ENCODE peak calls at places on chromosome X, in nine cellular contexts. M is body of pancreas; G is CD8-positive, alpha-beta T cell; T is fibroblast of lung; C is mucosa of descending colon; O is GM23248; R is HCT116; J is RWPE2; N is mammary epithelial cell. Y is an unnamed sample.

GRCh38 chrX:135536883-135537282 is 16.4 kb downstream of the INTS6L start:
- DNase-seq in M (no peak), G (no peak), T (no peak), C (no peak), O (no peak), R (no peak), J (no peak), N (no peak), Y (no peak)

GRCh38 chrX:154592505-154592904 is 7.6 kb downstream of the CTAG1A start:
- DNase-seq in M (no peak), G (no peak), T (no peak), C (no peak), O (no peak), R (no peak), J (no peak), N (no peak), Y (no peak)

GRCh38 chrX:46381630-46382029 is 163.6 kb downstream of the ZNF674 start:
- DNase-seq in M (no peak), G (peak; percentile 12), T (no peak), C (peak; percentile 32), O (peak; percentile 35), R (peak; percentile 8), J (no peak), N (peak; percentile 11), Y (no peak)

GRCh38 chrX:119647552-119648420 is 41.6 kb upstream of the NKRF start:
- DNase-seq in M (no peak), G (peak; percentile 37), T (no peak), C (no peak), O (no peak), R (no peak), J (no peak), N (no peak), Y (no peak)

GRCh38 chrX:108437354-108437753 is 868 bp downstream of the COL4A6 start:
- DNase-seq in M (no peak), G (no peak), T (no peak), C (no peak), O (peak; percentile 9), R (no peak), J (no peak), N (no peak), Y (no peak)

GRCh38 chrX:16712116-16712824 is at the start of gene CTPS2:
- DNase-seq in M (peak; percentile 75), G (peak; percentile 42), T (peak; percentile 61), C (peak; percentile 69), O (peak; percentile 75), R (no peak), J (peak; percentile 40), N (peak; percentile 62), Y (peak; percentile 84)

GRCh38 chrX:20361890-20362262 is 95.2 kb upstream of the RPS6KA3 start:
- DNase-seq in M (no peak), G (no peak), T (peak; percentile 54), C (no peak), O (peak; percentile 75), R (no peak), J (no peak), N (no peak), Y (no peak)

GRCh38 chrX:2707334-2707760 is 16.3 kb downstream of the CD99 start:
- DNase-seq in M (peak; percentile 32), G (peak; percentile 69), T (peak; percentile 86), C (peak; percentile 56), O (peak; percentile 98), R (peak; percentile 64), J (peak; percentile 96), N (peak; percentile 98), Y (peak; percentile 40)

GRCh38 chrX:27555514-27555913 is 34.6 kb upstream of the DCAF8L2 start:
- DNase-seq in M (no peak), G (no peak), T (peak; percentile 41), C (no peak), O (peak; percentile 1), R (no peak), J (no peak), N (peak; percentile 25), Y (no peak)

DNA sequence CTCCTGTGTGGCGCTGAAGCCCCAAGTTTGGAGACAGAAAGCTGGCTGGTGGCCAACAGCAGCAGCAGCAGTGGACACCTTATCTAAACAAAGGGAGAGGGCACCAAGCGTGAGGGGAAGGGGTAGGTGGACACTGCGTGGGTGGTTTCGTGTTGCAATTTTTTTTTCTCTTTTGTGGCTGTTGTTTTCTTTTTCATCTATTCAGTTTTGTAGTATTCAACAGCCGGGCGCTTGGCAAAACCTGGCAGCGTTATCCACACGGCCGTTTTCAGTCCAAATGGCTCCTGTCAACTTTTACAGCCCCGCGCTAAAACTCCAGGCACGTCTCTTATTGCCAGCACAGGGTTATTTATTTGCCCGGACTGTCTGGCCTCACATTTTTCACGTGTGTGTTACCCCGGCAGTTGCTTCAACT is 192.3 kb downstream of the BCOR start:
- DNase-seq in M (peak; percentile 53), G (no peak), T (peak; percentile 69), C (peak; percentile 60), O (no peak), R (no peak), J (no peak), N (no peak), Y (no peak)
- H3K4me1 ChIP-seq in M (peaks cover 16% of the 10 kb centered on the region), G (no peaks in the 10 kb centered on the region), T (peaks cover 13% of the 10 kb centered on the region), C (no peaks in the 10 kb centered on the region), O (peaks cover 20% of the 10 kb centered on the region), R (peaks cover 12% of the 10 kb centered on the region), J (peaks cover 29% of the 10 kb centered on the region), N (peaks cover 30% of the 10 kb centered on the region), Y (no peaks in the 10 kb centered on the region)

GRCh38 chrX:71996138-71996537 is 85.5 kb downstream of the NHSL2 start:
- DNase-seq in M (no peak), G (no peak), T (no peak), C (no peak), O (no peak), R (no peak), J (no peak), N (no peak), Y (no peak)
- H3K4me1 ChIP-seq in M (no peaks in the 10 kb centered on the region), G (peaks cover 16% of the 10 kb centered on the region), T (no peaks in the 10 kb centered on the region), C (no peaks in the 10 kb centered on the region), O (no peaks in the 10 kb centered on the region), R (no peaks in the 10 kb centered on the region), J (no peaks in the 10 kb centered on the region), N (peaks cover 8% of the 10 kb centered on the region), Y (peaks cover 4% of the 10 kb centered on the region)

GRCh38 chrX:140510306-140510676 is 5.4 kb upstream of the SOX3 start:
- DNase-seq in M (no peak), G (no peak), T (no peak), C (no peak), O (no peak), R (no peak), J (no peak), N (no peak), Y (no peak)

GRCh38 chrX:140507982-140508305 is 3.1 kb upstream of the SOX3 start:
- DNase-seq in M (no peak), G (no peak), T (no peak), C (no peak), O (peak; percentile 60), R (no peak), J (no peak), N (no peak), Y (no peak)

GRCh38 chrX:140510895-140511295 is 6.0 kb upstream of the SOX3 start:
- DNase-seq in M (no peak), G (no peak), T (no peak), C (no peak), O (no peak), R (no peak), J (no peak), N (no peak), Y (no peak)

GRCh38 chrX:140508958-140509357 is 4.1 kb upstream of the SOX3 start:
- DNase-seq in M (no peak), G (no peak), T (no peak), C (no peak), O (no peak), R (no peak), J (no peak), N (no peak), Y (no peak)

DNA sequence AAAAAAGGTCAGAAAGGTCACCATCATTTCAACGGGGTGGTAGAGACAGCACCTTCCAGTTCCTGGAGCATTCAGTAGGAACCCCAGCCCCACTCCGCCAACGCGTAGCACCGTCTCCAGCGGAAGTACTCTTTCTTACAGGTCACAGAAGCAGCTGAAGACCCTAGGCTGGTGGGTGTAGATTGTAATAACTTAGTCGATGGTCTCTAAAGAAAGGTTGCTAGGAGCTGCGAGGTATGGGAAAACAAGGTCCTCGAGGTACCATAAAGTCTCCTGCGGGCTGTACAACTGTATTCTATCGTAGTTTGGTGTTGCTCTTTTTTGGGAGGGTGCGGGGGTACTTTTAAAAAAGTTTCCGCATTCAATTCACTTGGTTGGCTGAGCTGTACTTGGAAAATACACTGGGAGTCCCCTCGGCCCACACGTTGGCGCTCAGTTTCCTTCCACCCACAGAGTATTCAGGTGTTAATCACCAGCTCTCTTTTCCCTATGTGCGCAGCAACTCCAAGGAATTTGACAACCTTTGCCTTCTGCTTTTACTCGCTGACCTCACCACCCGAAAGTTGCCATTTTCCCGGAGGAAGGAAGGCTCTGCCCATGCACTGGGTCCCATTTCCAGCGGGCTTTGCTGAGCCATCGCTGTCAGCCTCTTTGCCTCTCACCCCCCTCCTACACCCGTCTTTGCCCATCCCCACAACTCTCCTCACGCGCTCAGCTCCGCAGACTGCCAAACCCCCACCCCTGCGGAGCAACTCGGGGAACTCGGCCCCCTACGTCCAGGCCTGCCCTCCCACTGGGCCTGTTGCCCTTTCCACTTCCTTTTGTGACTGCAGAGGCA is 4.8 kb upstream of the SOX3 start:
- DNase-seq in M (no peak), G (no peak), T (no peak), C (no peak), O (no peak), R (no peak), J (no peak), N (no peak), Y (no peak)
- H3K4me1 ChIP-seq in M (peaks cover 9% of the 10 kb centered on the region), G (no peaks in the 10 kb centered on the region), T (no peaks in the 10 kb centered on the region), C (no peaks in the 10 kb centered on the region), O (no peaks in the 10 kb centered on the region), R (no peaks in the 10 kb centered on the region), J (no peaks in the 10 kb centered on the region), N (no peaks in the 10 kb centered on the region), Y (no peaks in the 10 kb centered on the region)

GRCh38 chrX:124211312-124211942 is 121.0 kb upstream of the TEX13D start:
- DNase-seq in M (no peak), G (no peak), T (peak; percentile 19), C (no peak), O (peak; percentile 48), R (peak; percentile 8), J (no peak), N (peak; percentile 44), Y (no peak)
- H3K4me1 ChIP-seq in M (no peaks in the 10 kb centered on the region), G (peaks cover 20% of the 10 kb centered on the region), T (no peaks in the 10 kb centered on the region), C (no peaks in the 10 kb centered on the region), O (no peaks in the 10 kb centered on the region), R (no peaks in the 10 kb centered on the region), J (no peaks in the 10 kb centered on the region), N (peaks cover 4% of the 10 kb centered on the region), Y (no peaks in the 10 kb centered on the region)